ENCODE peak calls at places on chromosomes 12 and 14, in eight cellular contexts. One of them, this sample, is unnamed.

GRCh38 chr12:83161451-83161850 is 474.7 kb downstream of the TMTC2 start:
- DNase-seq in NCI-H2227 treated with DMSO at 0.1 percent for 48 hours: no peak
- DNase-seq in stimulated activated CD8-positive, alpha-beta memory T cell treated with anti-CD3 and anti-CD28 coated beads, Interleukin-4, amount 100 ng/mL, for 1 hour: no peak
- DNase-seq in GM12865: no peak
- DNase-seq in HS-5: peak; percentile 69
- DNase-seq in SHP77: no peak
- DNase-seq in effector memory CD8-positive, alpha-beta T cell: no peak
- DNase-seq in LoVo: no peak
- DNase-seq in this sample: no peak

GRCh38 chr12:47088021-47088944 is 8.5 kb upstream of the AMIGO2 start:
- DNase-seq in GM12865: no peak
- DNase-seq in NCI-H2227 treated with DMSO at 0.1 percent for 48 hours: peak; percentile 72
- DNase-seq in HS-5: no peak
- DNase-seq in effector memory CD8-positive, alpha-beta T cell: no peak
- DNase-seq in LoVo: peak; percentile 48
- DNase-seq in SHP77: peak; percentile 90
- DNase-seq in stimulated activated CD8-positive, alpha-beta memory T cell treated with anti-CD3 and anti-CD28 coated beads, Interleukin-4, amount 100 ng/mL, for 1 hour: no peak
- DNase-seq in this sample: no peak

GRCh38 chr14:52272375-52272774 is 4.9 kb downstream of the PTGDR start:
- DNase-seq in stimulated activated CD8-positive, alpha-beta memory T cell treated with anti-CD3 and anti-CD28 coated beads, Interleukin-4, amount 100 ng/mL, for 1 hour: no peak
- DNase-seq in LoVo: no peak
- DNase-seq in SHP77: no peak
- DNase-seq in NCI-H2227 treated with DMSO at 0.1 percent for 48 hours: no peak
- DNase-seq in HS-5: no peak
- DNase-seq in GM12865: peak; percentile 49
- DNase-seq in effector memory CD8-positive, alpha-beta T cell: peak; percentile 49
- DNase-seq in this sample: no peak

GRCh38 chr14:93137864-93138263 is 22.1 kb upstream of the ITPK1 start:
- DNase-seq in GM12865: no peak
- DNase-seq in LoVo: no peak
- DNase-seq in NCI-H2227 treated with DMSO at 0.1 percent for 48 hours: peak; percentile 37
- DNase-seq in effector memory CD8-positive, alpha-beta T cell: no peak
- DNase-seq in HS-5: no peak
- DNase-seq in stimulated activated CD8-positive, alpha-beta memory T cell treated with anti-CD3 and anti-CD28 coated beads, Interleukin-4, amount 100 ng/mL, for 1 hour: no peak
- DNase-seq in SHP77: peak; percentile 85
- DNase-seq in this sample: peak; percentile 32

GRCh38 chr14:63745272-63745671 is 17.4 kb upstream of the SGPP1 start:
- DNase-seq in LoVo: no peak
- DNase-seq in SHP77: no peak
- DNase-seq in HS-5: no peak
- DNase-seq in effector memory CD8-positive, alpha-beta T cell: no peak
- DNase-seq in stimulated activated CD8-positive, alpha-beta memory T cell treated with anti-CD3 and anti-CD28 coated beads, Interleukin-4, amount 100 ng/mL, for 1 hour: no peak
- DNase-seq in GM12865: no peak
- DNase-seq in NCI-H2227 treated with DMSO at 0.1 percent for 48 hours: no peak
- DNase-seq in this sample: no peak

GRCh38 chr14:22691171-22691570 is 47.0 kb upstream of the OR6J1 start:
- DNase-seq in stimulated activated CD8-positive, alpha-beta memory T cell treated with anti-CD3 and anti-CD28 coated beads, Interleukin-4, amount 100 ng/mL, for 1 hour: no peak
- DNase-seq in LoVo: no peak
- DNase-seq in NCI-H2227 treated with DMSO at 0.1 percent for 48 hours: no peak
- DNase-seq in SHP77: no peak
- DNase-seq in GM12865: no peak
- DNase-seq in HS-5: peak; percentile 86
- DNase-seq in effector memory CD8-positive, alpha-beta T cell: no peak
- DNase-seq in this sample: no peak

GRCh38 chr12:46402451-46402850 is 29.9 kb upstream of the SLC38A2 start:
- DNase-seq in stimulated activated CD8-positive, alpha-beta memory T cell treated with anti-CD3 and anti-CD28 coated beads, Interleukin-4, amount 100 ng/mL, for 1 hour: no peak
- DNase-seq in effector memory CD8-positive, alpha-beta T cell: no peak
- DNase-seq in NCI-H2227 treated with DMSO at 0.1 percent for 48 hours: no peak
- DNase-seq in GM12865: no peak
- DNase-seq in HS-5: peak; percentile 76
- DNase-seq in SHP77: no peak
- DNase-seq in LoVo: no peak
- DNase-seq in this sample: no peak

GRCh38 chr12:89960011-89960507 is 251.4 kb upstream of the ATP2B1 start:
- DNase-seq in HS-5: no peak
- DNase-seq in effector memory CD8-positive, alpha-beta T cell: no peak
- DNase-seq in SHP77: no peak
- DNase-seq in NCI-H2227 treated with DMSO at 0.1 percent for 48 hours: no peak
- DNase-seq in LoVo: no peak
- DNase-seq in stimulated activated CD8-positive, alpha-beta memory T cell treated with anti-CD3 and anti-CD28 coated beads, Interleukin-4, amount 100 ng/mL, for 1 hour: no peak
- DNase-seq in GM12865: peak; percentile 86
- DNase-seq in this sample: no peak

GRCh38 chr14:92531151-92531873 is 17.7 kb downstream of the RIN3 start:
- DNase-seq in stimulated activated CD8-positive, alpha-beta memory T cell treated with anti-CD3 and anti-CD28 coated beads, Interleukin-4, amount 100 ng/mL, for 1 hour: peak; percentile 75
- DNase-seq in SHP77: no peak
- DNase-seq in GM12865: peak; percentile 53
- DNase-seq in effector memory CD8-positive, alpha-beta T cell: peak; percentile 83
- DNase-seq in NCI-H2227 treated with DMSO at 0.1 percent for 48 hours: no peak
- DNase-seq in HS-5: no peak
- DNase-seq in LoVo: no peak
- DNase-seq in this sample: no peak

GRCh38 chr14:64878775-64879634 is 702 bp downstream of the SPTB start:
- DNase-seq in HS-5: no peak
- DNase-seq in LoVo: no peak
- DNase-seq in SHP77: peak; percentile 29
- DNase-seq in effector memory CD8-positive, alpha-beta T cell: no peak
- DNase-seq in GM12865: no peak
- DNase-seq in NCI-H2227 treated with DMSO at 0.1 percent for 48 hours: peak; percentile 15
- DNase-seq in stimulated activated CD8-positive, alpha-beta memory T cell treated with anti-CD3 and anti-CD28 coated beads, Interleukin-4, amount 100 ng/mL, for 1 hour: no peak
- DNase-seq in this sample: no peak

GRCh38 chr12:12835378-12836145 is 22.4 kb downstream of the DDX47 start:
- DNase-seq in NCI-H2227 treated with DMSO at 0.1 percent for 48 hours: no peak
- DNase-seq in stimulated activated CD8-positive, alpha-beta memory T cell treated with anti-CD3 and anti-CD28 coated beads, Interleukin-4, amount 100 ng/mL, for 1 hour: no peak
- DNase-seq in HS-5: no peak
- DNase-seq in LoVo: peak; percentile 97
- DNase-seq in GM12865: no peak
- DNase-seq in effector memory CD8-positive, alpha-beta T cell: no peak
- DNase-seq in SHP77: no peak
- DNase-seq in this sample: no peak

GRCh38 chr12:54140958-54141388 is 47.8 kb downstream of the SMUG1 start:
- DNase-seq in effector memory CD8-positive, alpha-beta T cell: no peak
- DNase-seq in LoVo: no peak
- DNase-seq in NCI-H2227 treated with DMSO at 0.1 percent for 48 hours: no peak
- DNase-seq in GM12865: no peak
- DNase-seq in SHP77: no peak
- DNase-seq in stimulated activated CD8-positive, alpha-beta memory T cell treated with anti-CD3 and anti-CD28 coated beads, Interleukin-4, amount 100 ng/mL, for 1 hour: no peak
- DNase-seq in HS-5: no peak
- DNase-seq in this sample: no peak

GRCh38 chr12:116708826-116709756 is 28.8 kb downstream of the SPRING1 start:
- DNase-seq in stimulated activated CD8-positive, alpha-beta memory T cell treated with anti-CD3 and anti-CD28 coated beads, Interleukin-4, amount 100 ng/mL, for 1 hour: peak; percentile 5
- DNase-seq in LoVo: peak; percentile 73
- DNase-seq in HS-5: peak; percentile 46
- DNase-seq in NCI-H2227 treated with DMSO at 0.1 percent for 48 hours: peak; percentile 54
- DNase-seq in SHP77: peak; percentile 85
- DNase-seq in GM12865: peak; percentile 43
- DNase-seq in effector memory CD8-positive, alpha-beta T cell: peak; percentile 26
- DNase-seq in this sample: peak; percentile 80

GRCh38 chr12:131454418-131455217 is 256.3 kb upstream of the SFSWAP start:
- DNase-seq in GM12865: peak; percentile 81
- DNase-seq in LoVo: peak; percentile 51
- DNase-seq in HS-5: no peak
- DNase-seq in SHP77: peak; percentile 70
- DNase-seq in NCI-H2227 treated with DMSO at 0.1 percent for 48 hours: peak; percentile 2
- DNase-seq in stimulated activated CD8-positive, alpha-beta memory T cell treated with anti-CD3 and anti-CD28 coated beads, Interleukin-4, amount 100 ng/mL, for 1 hour: no peak
- DNase-seq in effector memory CD8-positive, alpha-beta T cell: no peak
- DNase-seq in this sample: no peak

GRCh38 chr14:57692671-57693070 is 173.2 kb downstream of the SLC35F4 start:
- DNase-seq in stimulated activated CD8-positive, alpha-beta memory T cell treated with anti-CD3 and anti-CD28 coated beads, Interleukin-4, amount 100 ng/mL, for 1 hour: no peak
- DNase-seq in GM12865: peak; percentile 58
- DNase-seq in SHP77: peak; percentile 37
- DNase-seq in effector memory CD8-positive, alpha-beta T cell: no peak
- DNase-seq in HS-5: peak; percentile 22
- DNase-seq in NCI-H2227 treated with DMSO at 0.1 percent for 48 hours: peak; percentile 22
- DNase-seq in LoVo: peak; percentile 22
- DNase-seq in this sample: peak; percentile 6